ENCODE peak calls at places on chromosomes 12 and 14, in nine cellular contexts. One of them, this sample, is unnamed.
A peak's percentile ranks its signal among the peaks of the same experiment; 100 is the strongest.

GRCh38 chr12:50164963-50165362 is 2.2 kb downstream of the CERS5 start:
- DNase-seq in ureter: no peak
- DNase-seq in naive thymus-derived CD8-positive, alpha-beta T cell: no peak
- DNase-seq in caudate nucleus: no peak
- DNase-seq in GM04504: no peak
- DNase-seq in fibroblast of mammary gland: no peak
- DNase-seq in iPS-NIHi11: no peak
- DNase-seq in EL: no peak
- DNase-seq in epithelial cell of esophagus: no peak
- DNase-seq in this sample: no peak

GRCh38 chr12:6867407-6868210 is at the start of gene TPI1:
- DNase-seq in ureter: peak; percentile 92
- DNase-seq in naive thymus-derived CD8-positive, alpha-beta T cell: peak; percentile 51
- DNase-seq in caudate nucleus: peak; percentile 78
- DNase-seq in GM04504: peak; percentile 48
- DNase-seq in fibroblast of mammary gland: peak; percentile 70
- DNase-seq in iPS-NIHi11: peak; percentile 94
- DNase-seq in EL: peak; percentile 83
- DNase-seq in epithelial cell of esophagus: peak; percentile 81
- DNase-seq in this sample: peak; percentile 94

GRCh38 chr12:52501490-52501889 is 8.4 kb upstream of the KRT6A start:
- DNase-seq in ureter: no peak
- DNase-seq in naive thymus-derived CD8-positive, alpha-beta T cell: no peak
- DNase-seq in caudate nucleus: no peak
- DNase-seq in GM04504: no peak
- DNase-seq in fibroblast of mammary gland: peak; percentile 30
- DNase-seq in iPS-NIHi11: no peak
- DNase-seq in EL: peak; percentile 29
- DNase-seq in epithelial cell of esophagus: peak; percentile 64
- DNase-seq in this sample: no peak

GRCh38 chr14:55626131-55626530 is 46.1 kb downstream of the KTN1 start:
- DNase-seq in ureter: no peak
- DNase-seq in naive thymus-derived CD8-positive, alpha-beta T cell: no peak
- DNase-seq in caudate nucleus: no peak
- DNase-seq in GM04504: no peak
- DNase-seq in fibroblast of mammary gland: no peak
- DNase-seq in iPS-NIHi11: no peak
- DNase-seq in EL: no peak
- DNase-seq in epithelial cell of esophagus: no peak
- DNase-seq in this sample: no peak

GRCh38 chr12:49389092-49389703 is 21.9 kb downstream of the SPATS2 start:
- DNase-seq in ureter: no peak
- DNase-seq in naive thymus-derived CD8-positive, alpha-beta T cell: peak; percentile 69
- DNase-seq in caudate nucleus: no peak
- DNase-seq in GM04504: no peak
- DNase-seq in fibroblast of mammary gland: no peak
- DNase-seq in iPS-NIHi11: peak; percentile 72
- DNase-seq in EL: no peak
- DNase-seq in epithelial cell of esophagus: no peak
- DNase-seq in this sample: no peak

GRCh38 chr12:93387780-93388179 is 10.1 kb downstream of the NUDT4 start:
- DNase-seq in ureter: no peak
- DNase-seq in naive thymus-derived CD8-positive, alpha-beta T cell: no peak
- DNase-seq in caudate nucleus: no peak
- DNase-seq in GM04504: no peak
- DNase-seq in fibroblast of mammary gland: peak; percentile 77
- DNase-seq in iPS-NIHi11: no peak
- DNase-seq in EL: peak; percentile 65
- DNase-seq in epithelial cell of esophagus: peak; percentile 63
- DNase-seq in this sample: no peak

GRCh38 chr14:77124345-77125274 is 17.0 kb downstream of the ZDHHC22 start:
- DNase-seq in ureter: no peak
- DNase-seq in naive thymus-derived CD8-positive, alpha-beta T cell: peak; percentile 54
- DNase-seq in caudate nucleus: no peak
- DNase-seq in GM04504: no peak
- DNase-seq in fibroblast of mammary gland: peak; percentile 25
- DNase-seq in iPS-NIHi11: peak; percentile 83
- DNase-seq in EL: peak; percentile 41
- DNase-seq in epithelial cell of esophagus: peak; percentile 44
- DNase-seq in this sample: no peak

GRCh38 chr14:99687284-99688209 is 3.4 kb downstream of the CYP46A1 start:
- DNase-seq in ureter: peak; percentile 38
- DNase-seq in naive thymus-derived CD8-positive, alpha-beta T cell: peak; percentile 50
- DNase-seq in caudate nucleus: no peak
- DNase-seq in GM04504: no peak
- DNase-seq in fibroblast of mammary gland: no peak
- DNase-seq in iPS-NIHi11: peak; percentile 71
- DNase-seq in EL: no peak
- DNase-seq in epithelial cell of esophagus: peak; percentile 25
- DNase-seq in this sample: peak; percentile 82

GRCh38 chr12:1616233-1617066 is 12.6 kb upstream of the WNT5B start:
- DNase-seq in ureter: no peak
- DNase-seq in naive thymus-derived CD8-positive, alpha-beta T cell: no peak
- DNase-seq in caudate nucleus: no peak
- DNase-seq in GM04504: no peak
- DNase-seq in fibroblast of mammary gland: no peak
- DNase-seq in iPS-NIHi11: no peak
- DNase-seq in EL: no peak
- DNase-seq in epithelial cell of esophagus: peak; percentile 70
- DNase-seq in this sample: no peak

GRCh38 chr14:84482256-84483071 is 1047.5 kb upstream of the FLRT2 start:
- DNase-seq in ureter: no peak
- DNase-seq in naive thymus-derived CD8-positive, alpha-beta T cell: no peak
- DNase-seq in caudate nucleus: no peak
- DNase-seq in GM04504: peak; percentile 17
- DNase-seq in fibroblast of mammary gland: peak; percentile 38
- DNase-seq in iPS-NIHi11: no peak
- DNase-seq in EL: peak; percentile 68
- DNase-seq in epithelial cell of esophagus: peak; percentile 25
- DNase-seq in this sample: no peak

GRCh38 chr12:14384783-14385638 is 19.5 kb downstream of the ATF7IP start:
- DNase-seq in ureter: no peak
- DNase-seq in naive thymus-derived CD8-positive, alpha-beta T cell: peak; percentile 58
- DNase-seq in caudate nucleus: no peak
- DNase-seq in GM04504: peak; percentile 71
- DNase-seq in fibroblast of mammary gland: peak; percentile 94
- DNase-seq in iPS-NIHi11: peak; percentile 55
- DNase-seq in EL: peak; percentile 89
- DNase-seq in epithelial cell of esophagus: peak; percentile 94
- DNase-seq in this sample: no peak

GRCh38 chr12:5487971-5488955 is 56.4 kb downstream of the NTF3 start:
- DNase-seq in ureter: no peak
- DNase-seq in naive thymus-derived CD8-positive, alpha-beta T cell: no peak
- DNase-seq in caudate nucleus: no peak
- DNase-seq in GM04504: no peak
- DNase-seq in fibroblast of mammary gland: no peak
- DNase-seq in iPS-NIHi11: no peak
- DNase-seq in EL: peak; percentile 87
- DNase-seq in epithelial cell of esophagus: no peak
- DNase-seq in this sample: no peak

GRCh38 chr12:132133952-132134652 is 10.0 kb downstream of the DDX51 start:
- DNase-seq in ureter: no peak
- DNase-seq in naive thymus-derived CD8-positive, alpha-beta T cell: no peak
- DNase-seq in caudate nucleus: no peak
- DNase-seq in GM04504: no peak
- DNase-seq in fibroblast of mammary gland: no peak
- DNase-seq in iPS-NIHi11: peak; percentile 61
- DNase-seq in EL: no peak
- DNase-seq in epithelial cell of esophagus: no peak
- DNase-seq in this sample: no peak

GRCh38 chr12:120064054-120064940 is 52.3 kb downstream of the RAB35 start:
- DNase-seq in ureter: no peak
- DNase-seq in naive thymus-derived CD8-positive, alpha-beta T cell: no peak
- DNase-seq in caudate nucleus: no peak
- DNase-seq in GM04504: no peak
- DNase-seq in fibroblast of mammary gland: no peak
- DNase-seq in iPS-NIHi11: peak; percentile 36
- DNase-seq in EL: no peak
- DNase-seq in epithelial cell of esophagus: no peak
- DNase-seq in this sample: no peak

GRCh38 chr12:15910468-15910863 is 666 bp upstream of the DERA start:
- DNase-seq in ureter: no peak
- DNase-seq in naive thymus-derived CD8-positive, alpha-beta T cell: no peak
- DNase-seq in caudate nucleus: no peak
- DNase-seq in GM04504: no peak
- DNase-seq in fibroblast of mammary gland: no peak
- DNase-seq in iPS-NIHi11: no peak
- DNase-seq in EL: no peak
- DNase-seq in epithelial cell of esophagus: no peak
- DNase-seq in this sample: no peak

GRCh38 chr14:75979071-75979571 is 2.7 kb downstream of the TGFB3 start:
- DNase-seq in ureter: no peak
- DNase-seq in naive thymus-derived CD8-positive, alpha-beta T cell: no peak
- DNase-seq in caudate nucleus: no peak
- DNase-seq in GM04504: no peak
- DNase-seq in fibroblast of mammary gland: peak; percentile 57
- DNase-seq in iPS-NIHi11: peak; percentile 79
- DNase-seq in EL: no peak
- DNase-seq in epithelial cell of esophagus: peak; percentile 31
- DNase-seq in this sample: no peak

GRCh38 chr12:13223176-13223806 is 26.8 kb downstream of the EMP1 start:
- DNase-seq in ureter: no peak
- DNase-seq in naive thymus-derived CD8-positive, alpha-beta T cell: no peak
- DNase-seq in caudate nucleus: no peak
- DNase-seq in GM04504: peak; percentile 82
- DNase-seq in fibroblast of mammary gland: peak; percentile 94
- DNase-seq in iPS-NIHi11: no peak
- DNase-seq in EL: peak; percentile 98
- DNase-seq in epithelial cell of esophagus: peak; percentile 95
- DNase-seq in this sample: no peak

GRCh38 chr12:109994262-109995175 is 1.6 kb downstream of the GIT2 start:
- DNase-seq in ureter: no peak
- DNase-seq in naive thymus-derived CD8-positive, alpha-beta T cell: no peak
- DNase-seq in caudate nucleus: no peak
- DNase-seq in GM04504: no peak
- DNase-seq in fibroblast of mammary gland: no peak
- DNase-seq in iPS-NIHi11: no peak
- DNase-seq in EL: no peak
- DNase-seq in epithelial cell of esophagus: peak; percentile 22
- DNase-seq in this sample: no peak

GRCh38 chr12:4828176-4828575 is 81.5 kb upstream of the KCNA1 start:
- DNase-seq in ureter: no peak
- DNase-seq in naive thymus-derived CD8-positive, alpha-beta T cell: no peak
- DNase-seq in caudate nucleus: no peak
- DNase-seq in GM04504: no peak
- DNase-seq in fibroblast of mammary gland: no peak
- DNase-seq in iPS-NIHi11: no peak
- DNase-seq in EL: no peak
- DNase-seq in epithelial cell of esophagus: no peak
- DNase-seq in this sample: no peak

GRCh38 chr12:52209321-52209720 is 17.5 kb upstream of the KRT80 start:
- DNase-seq in ureter: no peak
- DNase-seq in naive thymus-derived CD8-positive, alpha-beta T cell: no peak
- DNase-seq in caudate nucleus: no peak
- DNase-seq in GM04504: no peak
- DNase-seq in fibroblast of mammary gland: no peak
- DNase-seq in iPS-NIHi11: no peak
- DNase-seq in EL: no peak
- DNase-seq in epithelial cell of esophagus: peak; percentile 82
- DNase-seq in this sample: no peak

GRCh38 chr14:89201645-89202044 is 215.4 kb downstream of the FOXN3 start:
- DNase-seq in ureter: no peak
- DNase-seq in naive thymus-derived CD8-positive, alpha-beta T cell: no peak
- DNase-seq in caudate nucleus: no peak
- DNase-seq in GM04504: no peak
- DNase-seq in fibroblast of mammary gland: no peak
- DNase-seq in iPS-NIHi11: no peak
- DNase-seq in EL: no peak
- DNase-seq in epithelial cell of esophagus: no peak
- DNase-seq in this sample: no peak

GRCh38 chr12:64583395-64584172 is 26.7 kb upstream of the RASSF3 start:
- DNase-seq in ureter: no peak
- DNase-seq in naive thymus-derived CD8-positive, alpha-beta T cell: no peak
- DNase-seq in caudate nucleus: no peak
- DNase-seq in GM04504: no peak
- DNase-seq in fibroblast of mammary gland: peak; percentile 36
- DNase-seq in iPS-NIHi11: no peak
- DNase-seq in EL: no peak
- DNase-seq in epithelial cell of esophagus: no peak
- DNase-seq in this sample: no peak

GRCh38 chr12:6076776-6077700 is 47.4 kb downstream of the VWF start:
- DNase-seq in ureter: no peak
- DNase-seq in naive thymus-derived CD8-positive, alpha-beta T cell: no peak
- DNase-seq in caudate nucleus: no peak
- DNase-seq in GM04504: no peak
- DNase-seq in fibroblast of mammary gland: no peak
- DNase-seq in iPS-NIHi11: no peak
- DNase-seq in EL: no peak
- DNase-seq in epithelial cell of esophagus: no peak
- DNase-seq in this sample: no peak

GRCh38 chr12:27179399-27180214 is 64.5 kb upstream of the STK38L start:
- DNase-seq in ureter: no peak
- DNase-seq in naive thymus-derived CD8-positive, alpha-beta T cell: no peak
- DNase-seq in caudate nucleus: no peak
- DNase-seq in GM04504: no peak
- DNase-seq in fibroblast of mammary gland: peak; percentile 94
- DNase-seq in iPS-NIHi11: peak; percentile 70
- DNase-seq in EL: peak; percentile 89
- DNase-seq in epithelial cell of esophagus: peak; percentile 99
- DNase-seq in this sample: no peak

GRCh38 chr12:1281683-1282366 is 290.8 kb downstream of the ERC1 start:
- DNase-seq in ureter: no peak
- DNase-seq in naive thymus-derived CD8-positive, alpha-beta T cell: no peak
- DNase-seq in caudate nucleus: no peak
- DNase-seq in GM04504: peak; percentile 58
- DNase-seq in fibroblast of mammary gland: peak; percentile 86
- DNase-seq in iPS-NIHi11: no peak
- DNase-seq in EL: peak; percentile 76
- DNase-seq in epithelial cell of esophagus: peak; percentile 22
- DNase-seq in this sample: no peak

GRCh38 chr14:30296956-30297405 is 262.0 kb upstream of the G2E3 start:
- DNase-seq in ureter: no peak
- DNase-seq in naive thymus-derived CD8-positive, alpha-beta T cell: no peak
- DNase-seq in caudate nucleus: no peak
- DNase-seq in GM04504: no peak
- DNase-seq in fibroblast of mammary gland: no peak
- DNase-seq in iPS-NIHi11: no peak
- DNase-seq in EL: no peak
- DNase-seq in epithelial cell of esophagus: no peak
- DNase-seq in this sample: no peak

This sample was measured in osteocyte.